ENCODE peak calls at places on chromosomes 16 and 17, in eight cellular contexts. Q, C, H, K, R, T, A and J are unnamed samples.

GRCh38 chr16:52453661-52454060 is 93.3 kb downstream of the TOX3 start:
- DNase-seq in K (no peak), R (no peak), H (no peak), T (no peak), Q (no peak), C (no peak), A (no peak), J (no peak)

GRCh38 chr17:60554377-60554788 is 28.3 kb upstream of the APPBP2 start:
- DNase-seq in C (peak), T (no peak), Q (peak), K (peak), H (no peak), R (no peak), A (peak), J (no peak)

GRCh38 chr16:50301626-50302471 is 35.5 kb downstream of the ADCY7 start:
- DNase-seq in C (no peak), A (peak), K (peak), R (no peak), T (no peak), H (no peak), Q (peak), J (no peak)

GRCh38 chr17:15406081-15406480 is 61.3 kb downstream of the CDRT4 start:
- DNase-seq in Q (no peak), C (no peak), A (no peak), T (no peak), H (no peak), R (no peak), K (no peak), J (no peak)

GRCh38 chr16:1039762-1040161 is 32.8 kb upstream of the SSTR5 start:
- DNase-seq in R (no peak), A (no peak), Q (no peak), T (no peak), K (no peak), C (no peak), H (no peak), J (no peak)

GRCh38 chr17:33039874-33040273 is 48.2 kb downstream of the SPACA3 start:
- DNase-seq in H (no peak), K (no peak), Q (peak), C (no peak), R (no peak), A (peak), T (no peak), J (no peak)

GRCh38 chr17:32498362-32498761 is 11.6 kb downstream of the CDK5R1 start:
- DNase-seq in H (peak), C (no peak), K (no peak), R (no peak), A (no peak), Q (no peak), T (no peak), J (peak)

GRCh38 chr17:51598824-51599223 is 338.5 kb downstream of the UTP18 start:
- DNase-seq in Q (no peak), R (no peak), C (no peak), K (no peak), T (no peak), H (no peak), A (no peak), J (no peak)

GRCh38 chr17:1058423-1059130 is 61.6 kb downstream of the TIMM22 start:
- DNase-seq in C (peak), R (no peak), A (peak), Q (peak), K (peak), T (peak), H (peak), J (peak)

GRCh38 chr16:50684823-50685455 is 3.8 kb upstream of the SNX20 start:
- DNase-seq in Q (no peak), R (no peak), A (no peak), C (no peak), K (no peak), H (no peak), T (no peak), J (no peak)

GRCh38 chr17:33200587-33200986 is 92.5 kb downstream of the ASIC2 start:
- DNase-seq in T (no peak), R (no peak), K (no peak), H (no peak), Q (peak), A (peak), C (no peak), J (no peak)

GRCh38 chr16:67560827-67561342 is 1.4 kb upstream of the CTCF start:
- DNase-seq in T (no peak), Q (no peak), A (peak), H (no peak), R (no peak), C (no peak), K (no peak), J (no peak)

GRCh38 chr16:53654946-53655345 is 48.7 kb downstream of the RPGRIP1L start:
- DNase-seq in Q (no peak), R (no peak), A (no peak), K (no peak), H (no peak), T (no peak), C (no peak), J (no peak)

GRCh38 chr17:43917348-43918025 is 10.2 kb upstream of the MPP2 start:
- DNase-seq in K (no peak), C (peak), Q (peak), A (peak), T (no peak), R (peak), H (no peak), J (no peak)

GRCh38 chr16:69310479-69311114 is 553 bp upstream of the VPS4A start:
- DNase-seq in H (no peak), K (no peak), A (no peak), R (no peak), T (no peak), C (no peak), Q (no peak), J (no peak)

GRCh38 chr17:80947200-80947940 is 44.3 kb upstream of the CHMP6 start:
- DNase-seq in H (no peak), T (no peak), C (peak), A (no peak), K (no peak), Q (no peak), R (no peak), J (no peak)

GRCh38 chr16:89289428-89290395 is 72.2 kb downstream of the ZNF778 start:
- DNase-seq in C (peak), R (peak), K (peak), H (peak), Q (peak), A (peak), T (peak), J (peak)

GRCh38 chr16:74699666-74700065 is 996 bp downstream of the MLKL start:
- DNase-seq in K (no peak), C (no peak), H (no peak), Q (no peak), R (no peak), T (no peak), A (no peak), J (no peak)

GRCh38 chr17:80862341-80862969 is 129.2 kb upstream of the CHMP6 start:
- DNase-seq in A (no peak), H (no peak), T (no peak), Q (no peak), R (no peak), C (no peak), K (no peak), J (no peak)

GRCh38 chr17:46154151-46154816 is 38.9 kb downstream of the KANSL1 start:
- DNase-seq in K (no peak), R (no peak), Q (peak), A (peak), H (no peak), T (no peak), C (no peak), J (no peak)

GRCh38 chr16:53081686-53082407 is 27.1 kb downstream of the CHD9 start:
- DNase-seq in R (no peak), C (no peak), Q (no peak), H (no peak), K (no peak), T (no peak), A (no peak), J (no peak)

GRCh38 chr17:82870091-82870491 is 30.3 kb upstream of the ZNF750 start:
- DNase-seq in Q (no peak), R (no peak), A (no peak), H (no peak), K (no peak), C (no peak), T (no peak), J (no peak)

GRCh38 chr17:31319253-31319661 is 2.2 kb downstream of the EVI2A start:
- DNase-seq in Q (no peak), T (no peak), C (no peak), R (no peak), A (no peak), H (no peak), K (no peak), J (no peak)

GRCh38 chr16:25893332-25893731 is 201.6 kb downstream of the HS3ST4 start:
- DNase-seq in R (no peak), C (no peak), Q (no peak), T (no peak), H (no peak), A (no peak), K (no peak), J (no peak)

GRCh38 chr16:72847187-72848044 is 200.5 kb downstream of the ZFHX3 start:
- DNase-seq in T (no peak), A (peak), K (no peak), R (no peak), C (no peak), H (no peak), Q (peak), J (peak)

GRCh38 chr17:55532670-55533069 is 21.4 kb upstream of the SMIM36 start:
- DNase-seq in H (no peak), A (no peak), R (no peak), T (no peak), K (no peak), C (no peak), Q (peak), J (no peak)

GRCh38 chr16:1181715-1182671 is 29.1 kb downstream of the CACNA1H start:
- DNase-seq in C (peak), T (no peak), H (peak), R (no peak), A (peak), Q (peak), K (no peak), J (no peak)

GRCh38 chr17:7856081-7856791 is 1.1 kb downstream of the NAA38 start:
- DNase-seq in A (peak), R (no peak), H (peak), C (peak), K (no peak), Q (peak), T (peak), J (peak)